ENCODE peak calls at places on chromosomes 2 and 18, in seven cellular contexts. J is choroid plexus epithelial cell, P is renal cortical epithelial cell, G is progenitor cell of endocrine pancreas, X is NCI-H1694 treated with DMSO at 0.1 percent for 48 hours, A is H4, E is ecto neural progenitor cell. Z is an unnamed sample.

GRCh38 chr2:23624378-23624777 is 239.4 kb downstream of the KLHL29 start:
- DNase-seq in P (no peak), J (peak), G (no peak), X (peak), E (no peak), A (no peak), Z (peak)

GRCh38 chr2:199833525-199833924 is 17.5 kb downstream of the FTCDNL1 start:
- DNase-seq in J (peak), A (no peak), E (no peak), X (no peak), P (peak), G (no peak), Z (no peak)

GRCh38 chr2:219433666-219434467 is 776 bp upstream of the SPEG start:
- DNase-seq in A (peak), P (no peak), E (peak), J (peak), X (peak), G (no peak), Z (peak)

GRCh38 chr2:147934881-147935280 is 85.7 kb downstream of the ORC4 start:
- DNase-seq in A (no peak), E (no peak), G (no peak), J (peak), X (no peak), P (peak), Z (no peak)

GRCh38 chr18:3983351-3983969 is 471.6 kb downstream of the DLGAP1 start:
- DNase-seq in E (no peak), G (no peak), X (no peak), J (no peak), P (peak), A (peak), Z (no peak)

GRCh38 chr18:5309888-5310470 is 14.5 kb upstream of the ZBTB14 start:
- DNase-seq in E (no peak), X (no peak), A (peak), P (no peak), G (no peak), J (no peak), Z (no peak)

GRCh38 chr2:28339516-28340175 is 53.0 kb upstream of the FOSL2 start:
- DNase-seq in X (no peak), P (peak), G (no peak), A (no peak), E (no peak), J (no peak), Z (no peak)

GRCh38 chr2:179446475-179447141 is 182.0 kb upstream of the SESTD1 start:
- DNase-seq in E (no peak), P (no peak), X (no peak), J (no peak), G (no peak), A (no peak), Z (no peak)

GRCh38 chr18:12021596-12021995 is 40.3 kb downstream of the IMPA2 start:
- DNase-seq in X (no peak), E (no peak), G (no peak), P (no peak), J (no peak), A (no peak), Z (no peak)

GRCh38 chr2:218876562-218877219 is 4.0 kb upstream of the WNT10A start:
- DNase-seq in J (peak), X (peak), E (peak), G (peak), P (peak), A (peak), Z (no peak)

GRCh38 chr2:233542507-233542906 is 24.1 kb downstream of the USP40 start:
- DNase-seq in G (no peak), J (peak), E (no peak), X (no peak), A (peak), P (peak), Z (no peak)

Z was measured in H1.